ENCODE peak calls at places on chromosome 5, in four cellular contexts. N is AG04449, T is fibroblast of the aortic adventitia, K is fibroblast of mammary gland. Y is an unnamed sample.

GRCh38 chr5:72107874-72108199 is 562 bp downstream of the MAP1B start:
- DNase-seq in N (no peak), T (peak), K (peak), Y (no peak)

GRCh38 chr5:121516997-121517396 is 334.7 kb upstream of the FTMT start:
- DNase-seq in N (no peak), T (no peak), K (no peak), Y (no peak)

GRCh38 chr5:108930107-108930506 is 182.4 kb downstream of the FER start:
- DNase-seq in N (no peak), T (no peak), K (no peak), Y (no peak)

GRCh38 chr5:175246242-175246891 is 197.6 kb downstream of the DRD1 start:
- DNase-seq in N (peak), T (peak), K (peak), Y (peak)

GRCh38 chr5:43485406-43485805 is 1.7 kb upstream of the TMEM267 start:
- DNase-seq in N (no peak), T (no peak), K (no peak), Y (no peak)

GRCh38 chr5:1643651-1644392 is 120.1 kb upstream of the LPCAT1 start:
- DNase-seq in N (no peak), T (no peak), K (peak), Y (no peak)

GRCh38 chr5:127833999-127834953 is 131.1 kb downstream of the CCDC192 start:
- DNase-seq in N (no peak), T (peak), K (peak), Y (peak)

GRCh38 chr5:110354896-110355295 is 371.6 kb downstream of the TMEM232 start:
- DNase-seq in N (no peak), T (no peak), K (no peak), Y (no peak)

GRCh38 chr5:22852807-22853670 is at the start of gene CDH12:
- DNase-seq in N (no peak), T (no peak), K (no peak), Y (no peak)
- H3K4me3 ChIP-seq in N (no peak), T (no peak), K (no peak), Y (no peak)

GRCh38 chr5:148383564-148384388 is at the start of gene FBXO38:
- DNase-seq in N (peak), T (peak), K (peak), Y (peak)

GRCh38 chr5:148384389-148384756 is 615 bp downstream of the FBXO38 start:
- DNase-seq in N (no peak), T (peak), K (no peak), Y (peak)

GRCh38 chr5:148385094-148385493 is 1.3 kb downstream of the FBXO38 start:
- DNase-seq in N (no peak), T (no peak), K (no peak), Y (no peak)

GRCh38 chr5:148387325-148387724 is 3.6 kb downstream of the FBXO38 start:
- DNase-seq in N (peak), T (peak), K (peak), Y (peak)

DNA sequence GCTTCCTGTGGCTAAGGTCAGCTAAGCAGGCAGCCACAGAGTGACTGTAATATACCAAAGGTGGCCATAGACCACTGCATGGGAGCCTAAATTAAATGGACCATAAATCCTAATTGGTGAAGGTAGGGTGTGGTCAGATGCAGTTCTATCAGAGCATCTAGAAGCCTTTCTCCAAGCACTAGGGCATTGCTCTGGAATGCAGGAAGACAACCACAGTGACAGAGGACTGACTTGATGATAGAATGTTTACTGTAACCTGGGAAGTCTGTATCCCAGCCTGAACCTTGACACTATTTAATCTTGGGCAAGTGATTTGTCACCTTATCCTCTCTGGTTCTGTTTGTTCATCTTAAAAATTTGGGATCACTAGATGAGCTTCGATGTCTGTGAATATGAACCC is 2.3 kb downstream of the FBXO38 start:
- DNase-seq in N (no peak), T (no peak), K (peak), Y (no peak)
- TF ChIP-seq CTCF in N (no peak), T (no peak), K (no peak), Y (no peak)

DNA sequence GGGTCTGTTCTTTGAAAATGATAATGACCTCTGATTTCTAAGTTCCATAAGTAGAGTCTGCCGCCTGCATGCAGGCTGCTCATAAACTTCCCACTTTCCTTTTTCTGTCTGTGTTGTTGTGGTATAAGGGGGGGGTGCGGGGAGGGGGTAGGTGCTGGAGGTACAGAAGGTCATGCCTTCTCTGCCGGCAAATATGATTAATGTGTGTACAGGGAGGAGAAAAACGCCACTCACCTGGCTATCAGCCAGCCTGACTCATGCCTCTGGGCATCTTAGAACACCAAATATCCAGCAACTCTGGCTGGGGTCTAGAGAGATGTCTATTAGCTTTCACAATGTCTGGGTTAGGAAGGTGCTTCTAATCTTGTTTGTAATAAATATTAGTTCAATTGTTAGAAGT is 128.3 kb downstream of the EFNA5 start:
- DNase-seq in N (no peak), T (peak), K (peak), Y (peak)
- H3K4me3 ChIP-seq in N (no peak), T (no peak), K (no peak), Y (no peak)

DNA sequence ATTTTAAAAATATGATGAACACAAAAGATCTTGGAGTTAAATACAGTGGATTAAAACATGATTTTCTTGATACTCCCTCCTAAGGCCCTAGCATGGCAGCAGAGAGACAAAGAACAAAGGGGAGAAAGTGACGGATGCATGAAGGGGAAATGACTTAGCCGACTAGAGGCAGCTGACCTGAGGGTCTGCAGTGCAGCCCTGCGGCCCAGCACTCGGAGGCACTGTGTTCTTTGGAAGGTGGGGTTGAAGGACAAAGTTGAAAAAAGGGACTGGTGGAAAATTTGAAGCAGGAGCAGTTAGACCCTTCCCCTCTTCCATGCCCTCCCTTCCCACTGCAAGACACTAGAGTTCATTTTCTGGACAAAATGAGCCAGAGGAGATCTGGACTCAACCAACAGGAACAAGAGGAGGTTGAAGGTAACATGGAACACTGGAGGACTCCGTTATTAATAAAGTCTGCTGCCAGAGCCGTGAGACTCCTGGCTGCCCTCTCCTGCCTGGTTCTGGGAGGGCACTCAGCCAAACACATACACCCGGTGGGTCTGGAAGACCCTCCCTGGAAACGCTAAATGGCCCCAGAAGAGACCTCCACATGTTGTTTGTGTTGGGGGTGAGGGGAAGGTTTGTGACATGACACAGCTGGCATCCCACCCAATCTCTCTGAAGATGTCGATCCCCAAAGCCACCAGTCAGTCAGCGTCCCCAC is 98.1 kb downstream of the JMY start:
- DNase-seq in N (no peak), T (no peak), K (no peak), Y (no peak)
- TF ChIP-seq CTCF in N (no peak), T (no peak), K (no peak), Y (no peak)

GRCh38 chr5:73280821-73281746 is 108.1 kb downstream of the TMEM174 start:
- DNase-seq in N (peak), T (peak), K (peak), Y (peak)
- H3K4me3 ChIP-seq in N (no peak), T (no peak), K (no peak), Y (no peak)

GRCh38 chr5:166980666-166981065 is 1310.8 kb upstream of the WWC1 start:
- DNase-seq in N (no peak), T (no peak), K (no peak), Y (no peak)
- TF ChIP-seq CTCF in N (no peak), T (no peak), K (no peak), Y (no peak)